ENCODE peak calls at places on chromosomes 7 and 10, in ten cellular contexts. J is naive thymus-derived CD4-positive, alpha-beta T cell; S is tibial nerve; Z is adrenal gland; E is astrocyte of the spinal cord; G is cardiac muscle cell; X is astrocyte; R is CD8-positive, alpha-beta memory T cell; C is epithelial cell of esophagus; D is AG04450. N is an unnamed sample.

GRCh38 chr7:32221756-32222155 is 151.5 kb upstream of the PDE1C start:
- DNase-seq in E (no peak), C (no peak), S (no peak), D (no peak), Z (no peak), R (no peak), X (no peak), G (no peak), J (no peak), N (no peak)

GRCh38 chr10:5071411-5072198 is 22.6 kb upstream of the AKR1C3 start:
- DNase-seq in E (peak), S (peak), X (peak), Z (peak), R (no peak), C (peak), D (peak), J (no peak), G (peak), N (peak)

GRCh38 chr10:103227416-103227815 is 18.3 kb upstream of the RPEL1 start:
- DNase-seq in E (no peak), S (no peak), G (no peak), D (no peak), R (no peak), C (peak), Z (no peak), X (no peak), J (no peak), N (no peak)

GRCh38 chr10:101453791-101454718 is 100.1 kb downstream of the BTRC start:
- DNase-seq in R (no peak), D (no peak), S (no peak), C (no peak), X (peak), J (no peak), Z (no peak), G (peak), E (peak), N (no peak)

GRCh38 chr7:92425311-92425947 is 21.9 kb upstream of the GATAD1 start:
- DNase-seq in D (no peak), E (no peak), C (no peak), S (no peak), J (no peak), Z (no peak), G (no peak), R (no peak), X (no peak), N (peak)

GRCh38 chr10:71712170-71712569 is 7.4 kb downstream of the C10orf105 start:
- DNase-seq in G (no peak), E (no peak), C (no peak), J (no peak), D (no peak), X (no peak), R (no peak), S (no peak), Z (no peak), N (no peak)

GRCh38 chr10:13816195-13816926 is 229.6 kb downstream of the PRPF18 start:
- DNase-seq in R (no peak), J (no peak), X (peak), D (peak), C (no peak), G (peak), Z (peak), S (peak), E (peak), N (peak)

GRCh38 chr7:68511281-68511680 is 1087.0 kb upstream of the AUTS2 start:
- DNase-seq in X (peak), J (no peak), G (no peak), Z (no peak), D (no peak), R (no peak), E (peak), C (no peak), S (no peak), N (no peak)

GRCh38 chr10:95531994-95532399 is 29.2 kb downstream of the SORBS1 start:
- DNase-seq in S (no peak), D (no peak), C (no peak), Z (no peak), X (no peak), G (no peak), J (no peak), E (no peak), R (no peak), N (no peak)

GRCh38 chr7:47576909-47577255 is 5.0 kb downstream of the TNS3 start:
- DNase-seq in C (no peak), X (no peak), D (no peak), S (no peak), G (no peak), J (no peak), R (no peak), E (no peak), Z (no peak), N (no peak)

GRCh38 chr7:47579458-47579857 is 2.5 kb downstream of the TNS3 start:
- DNase-seq in J (no peak), R (no peak), E (no peak), S (no peak), G (no peak), D (no peak), X (no peak), C (no peak), Z (no peak), N (no peak)

GRCh38 chr7:47576031-47576908 is 5.6 kb downstream of the TNS3 start:
- DNase-seq in G (peak), R (no peak), E (peak), S (peak), X (peak), Z (peak), J (no peak), C (peak), D (no peak), N (no peak)

GRCh38 chr7:47578581-47579270 is 3.2 kb downstream of the TNS3 start:
- DNase-seq in Z (peak), S (no peak), D (no peak), G (no peak), C (peak), J (no peak), E (peak), X (peak), R (no peak), N (no peak)

GRCh38 chr7:47577351-47577919 is 4.5 kb downstream of the TNS3 start:
- DNase-seq in E (no peak), D (no peak), X (no peak), Z (peak), S (no peak), G (no peak), R (no peak), C (no peak), J (no peak), N (no peak)
- H3K4me3 ChIP-seq in E (no peak), D (peak), X (no peak), Z (peak), S (peak), G (no peak), R (no peak), C (no peak), J (no peak), N (peak)

GRCh38 chr10:79049931-79050895 is 18.6 kb upstream of the ZMIZ1 start:
- DNase-seq in G (no peak), E (no peak), Z (no peak), S (no peak), D (no peak), J (no peak), X (peak), C (no peak), R (no peak), N (peak)

GRCh38 chr10:79046991-79047874 is 21.5 kb upstream of the ZMIZ1 start:
- DNase-seq in D (no peak), C (no peak), R (no peak), S (no peak), X (no peak), G (no peak), Z (no peak), J (no peak), E (no peak), N (peak)

GRCh38 chr10:79047875-79048638 is 20.7 kb upstream of the ZMIZ1 start:
- DNase-seq in R (no peak), C (no peak), Z (no peak), E (no peak), X (no peak), S (no peak), G (no peak), D (no peak), J (peak), N (peak)

GRCh38 chr10:79050896-79051555 is 17.7 kb upstream of the ZMIZ1 start:
- DNase-seq in G (peak), R (no peak), Z (no peak), D (no peak), X (no peak), C (peak), S (no peak), E (no peak), J (no peak), N (peak)

DNA sequence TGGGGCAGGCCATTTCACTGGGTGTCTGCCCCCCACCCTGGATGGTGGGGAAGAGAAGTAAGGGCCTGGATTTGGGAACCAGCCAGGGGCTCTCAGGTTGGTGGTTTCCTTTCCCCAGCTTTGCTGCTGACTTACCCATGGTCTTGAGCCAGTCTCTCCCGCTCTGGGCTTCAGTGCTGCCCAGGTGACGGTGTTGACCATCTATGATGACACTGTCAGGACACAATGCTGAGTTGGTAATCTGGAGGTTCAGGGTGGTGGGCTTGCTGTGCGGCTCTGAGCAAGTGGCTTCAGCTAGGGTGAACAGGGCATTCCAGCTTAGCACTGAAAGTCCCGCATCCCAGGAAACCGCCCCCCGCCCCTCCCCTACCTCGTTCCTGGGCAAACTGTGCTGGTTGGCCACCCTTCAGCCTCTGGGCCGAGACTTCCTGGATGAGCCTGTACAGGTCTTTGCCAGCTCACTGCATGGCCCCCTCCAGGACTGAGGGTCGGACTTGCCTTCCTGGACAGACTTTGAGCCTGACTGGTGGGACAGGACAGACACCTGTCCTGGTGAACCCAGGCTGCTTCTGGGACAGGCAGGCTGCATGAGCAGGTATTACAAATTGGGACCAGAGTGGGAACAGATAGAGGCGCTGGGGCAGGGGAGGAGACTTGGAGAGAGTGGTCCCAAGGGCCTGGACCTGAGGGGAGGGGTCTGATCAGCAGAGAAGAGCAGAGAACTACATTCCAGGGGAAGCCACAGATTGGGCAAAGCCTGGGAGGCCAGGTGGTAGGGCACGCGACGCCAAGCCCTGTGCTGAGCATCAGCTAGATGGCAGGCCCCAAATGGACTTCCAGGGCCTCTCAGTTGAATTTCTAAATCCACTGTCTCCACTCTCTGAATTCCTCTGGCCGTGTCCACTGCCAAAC is 19.9 kb upstream of the ZMIZ1 start:
- DNase-seq in E (no peak), J (no peak), R (no peak), G (no peak), C (no peak), S (no peak), Z (no peak), X (no peak), D (no peak), N (peak)
- H3K4me3 ChIP-seq in E (no peak), J (peak), R (peak), G (no peak), C (no peak), S (no peak), Z (no peak), X (no peak), D (no peak), N (no peak)

GRCh38 chr10:129323877-129324276 is 143.2 kb upstream of the MGMT start:
- DNase-seq in S (no peak), X (no peak), G (no peak), J (no peak), D (no peak), E (no peak), R (no peak), Z (no peak), C (no peak), N (no peak)

GRCh38 chr10:129325893-129326292 is 141.1 kb upstream of the MGMT start:
- DNase-seq in G (no peak), Z (no peak), D (no peak), E (no peak), R (no peak), C (no peak), J (no peak), X (no peak), S (no peak), N (no peak)

GRCh38 chr10:129332476-129332875 is 134.6 kb upstream of the MGMT start:
- DNase-seq in R (no peak), X (no peak), J (peak), G (peak), D (no peak), E (no peak), S (peak), C (no peak), Z (no peak), N (no peak)

GRCh38 chr10:129329375-129330040 is 137.5 kb upstream of the MGMT start:
- DNase-seq in R (no peak), J (no peak), E (no peak), Z (no peak), X (no peak), C (no peak), D (no peak), G (no peak), S (no peak), N (no peak)

GRCh38 chr10:129328531-129328930 is 138.5 kb upstream of the MGMT start:
- DNase-seq in S (no peak), X (no peak), E (no peak), D (no peak), R (no peak), Z (no peak), G (peak), J (no peak), C (peak), N (no peak)
- H3K4me3 ChIP-seq in S (no peak), X (no peak), E (no peak), D (no peak), R (no peak), Z (no peak), G (no peak), J (no peak), C (no peak), N (no peak)

GRCh38 chr7:128939861-128940410 is 2.2 kb downstream of the IRF5 start:
- DNase-seq in C (no peak), E (no peak), S (no peak), D (no peak), J (no peak), Z (no peak), R (no peak), X (no peak), G (no peak), N (no peak)
- H3K4me3 ChIP-seq in C (no peak), E (no peak), S (peak), D (no peak), J (no peak), Z (peak), R (no peak), X (no peak), G (no peak), N (no peak)

GRCh38 chr10:99372546-99373271 is 43.6 kb downstream of the CNNM1 start:
- DNase-seq in J (no peak), Z (no peak), E (no peak), G (peak), R (no peak), D (no peak), X (peak), S (no peak), C (peak), N (no peak)
- H3K4me3 ChIP-seq in J (no peak), Z (no peak), E (no peak), G (no peak), R (no peak), D (no peak), X (no peak), S (no peak), C (no peak), N (no peak)

DNA sequence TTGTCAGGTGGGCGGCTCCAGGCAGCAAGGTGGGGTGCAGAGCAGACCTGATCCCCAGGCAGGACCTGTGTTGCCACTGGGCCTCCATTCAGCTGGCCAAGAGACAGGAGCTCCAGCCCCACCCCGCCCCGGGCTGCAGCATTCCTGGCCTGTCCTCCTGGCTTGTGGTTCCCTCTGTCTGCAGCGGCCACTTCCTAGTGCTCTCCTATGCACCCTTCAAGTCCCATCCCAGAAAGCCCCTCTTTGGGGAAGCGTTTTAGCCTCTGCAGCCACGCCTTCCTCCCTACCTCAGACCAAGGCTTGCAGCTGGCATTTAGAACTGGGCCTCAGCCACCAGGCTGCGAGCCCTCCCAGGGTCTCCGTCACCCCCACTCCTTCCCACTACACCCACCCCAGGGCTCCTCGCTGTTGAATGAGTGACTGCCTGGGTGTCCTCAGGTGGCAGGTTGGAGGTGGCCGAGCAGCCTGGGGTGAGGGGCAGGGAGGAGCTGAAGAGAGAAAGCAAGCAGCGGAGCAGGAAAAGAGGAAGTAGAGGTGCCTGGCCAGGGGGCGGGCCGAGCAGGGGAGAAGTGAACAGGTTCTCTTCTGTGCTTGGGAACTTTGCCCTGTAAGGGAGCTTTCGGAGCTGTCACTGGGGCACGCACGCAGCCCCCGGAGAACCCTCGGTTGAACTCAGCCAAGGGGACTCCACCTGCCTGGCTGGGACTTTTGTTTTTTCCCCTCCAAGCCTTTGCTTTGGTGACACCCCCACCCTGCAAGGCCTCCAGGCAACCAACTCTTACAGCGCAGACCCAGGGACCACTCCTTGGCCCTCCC is 109.1 kb upstream of the TNRC18 start:
- DNase-seq in D (no peak), G (no peak), X (no peak), J (peak), R (no peak), C (no peak), S (no peak), E (no peak), Z (peak), N (peak)
- H3K4me3 ChIP-seq in D (no peak), G (no peak), X (no peak), J (peak), R (peak), C (no peak), S (no peak), E (no peak), Z (no peak), N (no peak)

DNA sequence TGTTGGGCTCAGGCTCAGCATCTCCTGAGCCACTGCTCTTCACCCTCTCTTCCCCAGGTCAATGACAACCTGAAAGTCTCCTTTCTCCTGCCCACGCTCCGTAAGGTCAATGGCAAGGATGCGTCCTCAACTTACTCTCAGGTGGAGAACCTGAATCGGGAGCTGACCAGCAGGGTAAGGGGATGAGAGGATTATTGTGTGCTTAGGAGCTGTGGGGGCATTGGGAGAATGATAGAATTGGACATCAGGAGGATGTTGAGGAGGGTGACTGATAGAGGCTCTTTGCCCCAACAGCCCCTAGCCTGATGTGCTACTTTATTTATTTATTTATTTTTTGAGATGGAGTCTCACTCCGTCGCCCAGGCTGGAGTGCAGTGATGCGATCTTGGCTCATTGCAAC is 1.3 kb downstream of the LRWD1 start:
- DNase-seq in E (no peak), D (no peak), Z (no peak), C (no peak), S (no peak), R (no peak), X (no peak), J (no peak), G (no peak), N (no peak)
- H3K4me3 ChIP-seq in E (peak), D (no peak), Z (no peak), C (no peak), S (no peak), R (peak), X (peak), J (no peak), G (peak), N (peak)

N was measured in kidney.